ENCODE peak calls at places on chromosomes 7 and 10, in five cellular contexts. F, B, N, L and M are unnamed samples.

GRCh38 chr7:137875746-137876145 is 29.0 kb upstream of the DGKI start:
- DNase-seq in F (no peak), N (no peak), L (no peak), B (no peak), M (no peak)

GRCh38 chr7:157404845-157405481 is 68.2 kb downstream of the DNAJB6 start:
- DNase-seq in F (peak), L (no peak), B (peak), N (peak), M (peak)

GRCh38 chr10:118531105-118531851 is 64.2 kb downstream of the PRLHR start:
- DNase-seq in F (no peak), L (no peak), N (no peak), B (peak), M (peak)

GRCh38 chr7:27712217-27712616 is 27.7 kb upstream of the TAX1BP1 start:
- DNase-seq in F (no peak), N (no peak), L (no peak), B (no peak), M (no peak)

GRCh38 chr10:122515588-122516231 is 44.8 kb upstream of the DMBT1 start:
- DNase-seq in L (no peak), F (no peak), B (no peak), N (peak), M (no peak)

GRCh38 chr10:43045246-43045621 is 31.6 kb upstream of the RET start:
- DNase-seq in B (no peak), N (peak), F (no peak), L (no peak), M (no peak)

GRCh38 chr7:158838238-158838637 is 8.9 kb upstream of the ESYT2 start:
- DNase-seq in L (no peak), N (no peak), F (no peak), B (no peak), M (no peak)

GRCh38 chr10:78844956-78845355 is 223.8 kb upstream of the ZMIZ1 start:
- DNase-seq in B (no peak), L (peak), N (no peak), F (no peak), M (no peak)

GRCh38 chr10:27865221-27865635 is 119.6 kb upstream of the MKX start:
- DNase-seq in L (no peak), N (no peak), B (peak), F (no peak), M (peak)

GRCh38 chr7:87058739-87059524 is 522 bp downstream of the ELAPOR2 start:
- DNase-seq in L (no peak), F (no peak), B (no peak), N (peak), M (peak)

GRCh38 chr7:34939175-34939574 is 98.1 kb downstream of the DPY19L1 start:
- DNase-seq in F (peak), L (no peak), N (no peak), B (peak), M (no peak)

GRCh38 chr7:101754432-101755159 is 62.8 kb upstream of the CUX1 start:
- DNase-seq in F (no peak), N (peak), B (peak), L (peak), M (peak)

GRCh38 chr7:117785431-117785830 is 87.8 kb downstream of the CTTNBP2 start:
- DNase-seq in L (no peak), F (no peak), B (no peak), N (no peak), M (no peak)

GRCh38 chr7:93817561-93817960 is 73.0 kb downstream of the TFPI2 start:
- DNase-seq in B (no peak), F (no peak), N (no peak), L (no peak), M (no peak)

GRCh38 chr7:29539471-29539870 is 24.2 kb upstream of the PRR15 start:
- DNase-seq in F (no peak), B (no peak), L (no peak), N (no peak), M (no peak)

GRCh38 chr7:2108501-2109250 is 124.1 kb downstream of the MAD1L1 start:
- DNase-seq in F (no peak), N (no peak), B (no peak), L (peak), M (no peak)

GRCh38 chr7:44283381-44284211 is 41.8 kb downstream of the CAMK2B start:
- DNase-seq in F (no peak), B (no peak), N (no peak), L (no peak), M (no peak)

GRCh38 chr7:121544726-121545125 is 148.6 kb upstream of the FAM3C start:
- DNase-seq in L (peak), N (no peak), B (peak), F (peak), M (no peak)

GRCh38 chr7:52100-52499 is 140.3 kb upstream of the FAM20C start:
- DNase-seq in F (no peak), B (no peak), N (no peak), L (no peak), M (no peak)

GRCh38 chr7:51210766-51211165 is 105.8 kb downstream of the COBL start:
- DNase-seq in B (no peak), N (no peak), L (no peak), F (no peak), M (no peak)

GRCh38 chr7:77667459-77668090 is 28.7 kb upstream of the RSBN1L start:
- DNase-seq in B (no peak), L (no peak), N (no peak), F (no peak), M (no peak)

GRCh38 chr10:29480281-29480954 is 154.4 kb downstream of the SVIL start:
- DNase-seq in L (no peak), B (no peak), N (no peak), F (no peak), M (no peak)

GRCh38 chr10:113199459-113199858 is 249.4 kb downstream of the TCF7L2 start:
- DNase-seq in N (no peak), L (no peak), B (peak), F (no peak), M (no peak)

GRCh38 chr7:149690688-149691446 is 82.5 kb downstream of the ZNF467 start:
- DNase-seq in L (peak), B (peak), N (no peak), F (peak), M (peak)